ENCODE peak calls at places on chromosome 12, in seven cellular contexts. E, C, O, T, L, I and F are unnamed samples.

GRCh38 chr12:57740656-57741412 is 2.3 kb upstream of the AGAP2 start:
- DNase-seq in E (no peak), C (no peak), O (peak), T (no peak), L (no peak), I (no peak), F (no peak)

GRCh38 chr12:72276212-72276865 is 4.2 kb downstream of the TRHDE start:
- DNase-seq in E (no peak), C (no peak), O (no peak), T (no peak), L (no peak), I (no peak), F (no peak)

GRCh38 chr12:69290545-69291277 is 51.3 kb downstream of the CPSF6 start:
- DNase-seq in E (peak), C (peak), O (peak), T (peak), L (peak), I (peak), F (peak)

GRCh38 chr12:38490941-38491340 is 174.4 kb downstream of the ALG10B start:
- DNase-seq in E (no peak), C (no peak), O (no peak), T (no peak), L (no peak), I (no peak), F (no peak)

GRCh38 chr12:82954064-82954463 is 267.4 kb downstream of the TMTC2 start:
- DNase-seq in E (no peak), C (no peak), O (no peak), T (no peak), L (no peak), I (no peak), F (no peak)

GRCh38 chr12:95789126-95790024 is 1.2 kb downstream of the NTN4 start:
- DNase-seq in E (peak), C (peak), O (no peak), T (peak), L (no peak), I (peak), F (peak)

GRCh38 chr12:67811437-67812361 is 163.2 kb downstream of the DYRK2 start:
- DNase-seq in E (no peak), C (no peak), O (no peak), T (peak), L (peak), I (no peak), F (no peak)

GRCh38 chr12:104094284-104094683 is 30.0 kb downstream of the HCFC2 start:
- DNase-seq in E (no peak), C (no peak), O (no peak), T (no peak), L (peak), I (no peak), F (no peak)

GRCh38 chr12:124687695-124688301 is 120.4 kb upstream of the NCOR2 start:
- DNase-seq in E (peak), C (no peak), O (no peak), T (no peak), L (no peak), I (peak), F (no peak)

GRCh38 chr12:127649951-127650350 is 617.0 kb upstream of the TMEM132C start:
- DNase-seq in E (no peak), C (no peak), O (no peak), T (no peak), L (no peak), I (no peak), F (no peak)

GRCh38 chr12:124812972-124813371 is 50.7 kb downstream of the SCARB1 start:
- DNase-seq in E (no peak), C (no peak), O (no peak), T (no peak), L (no peak), I (no peak), F (no peak)

GRCh38 chr12:99154983-99155336 is 492.6 kb upstream of the GARIN6 start:
- DNase-seq in E (no peak), C (no peak), O (no peak), T (no peak), L (no peak), I (no peak), F (no peak)

GRCh38 chr12:118986043-118986442 is 4.7 kb downstream of the SRRM4 start:
- DNase-seq in E (peak), C (no peak), O (no peak), T (no peak), L (no peak), I (no peak), F (no peak)

GRCh38 chr12:121816925-121817647 is 13.3 kb downstream of the SETD1B start:
- DNase-seq in E (no peak), C (no peak), O (peak), T (no peak), L (no peak), I (no peak), F (no peak)

GRCh38 chr12:45299132-45299692 is 83.3 kb downstream of the ANO6 start:
- DNase-seq in E (no peak), C (no peak), O (no peak), T (no peak), L (peak), I (no peak), F (no peak)

GRCh38 chr12:29320295-29321090 is 60.5 kb downstream of the ERGIC2 start:
- DNase-seq in E (no peak), C (no peak), O (no peak), T (peak), L (peak), I (no peak), F (no peak)

GRCh38 chr12:116358850-116359761 is 81.6 kb upstream of the MED13L start:
- DNase-seq in E (peak), C (peak), O (peak), T (peak), L (peak), I (peak), F (peak)

GRCh38 chr12:49359671-49360070 is 7.6 kb upstream of the SPATS2 start:
- DNase-seq in E (peak), C (no peak), O (no peak), T (no peak), L (no peak), I (no peak), F (no peak)

GRCh38 chr12:591167-591570 is 72.1 kb downstream of the NINJ2 start:
- DNase-seq in E (peak), C (no peak), O (no peak), T (no peak), L (no peak), I (peak), F (no peak)

GRCh38 chr12:75747572-75747995 is 236.2 kb upstream of the KRR1 start:
- DNase-seq in E (no peak), C (no peak), O (no peak), T (no peak), L (peak), I (no peak), F (no peak)

GRCh38 chr12:52713960-52714886 is 10.9 kb upstream of the KRT77 start:
- DNase-seq in E (peak), C (peak), O (peak), T (peak), L (no peak), I (no peak), F (no peak)

GRCh38 chr12:110002691-110003515 is 3.7 kb downstream of the ANKRD13A start:
- DNase-seq in E (no peak), C (no peak), O (no peak), T (no peak), L (peak), I (no peak), F (no peak)

GRCh38 chr12:124909831-124910560 is 4.5 kb downstream of the UBC start:
- DNase-seq in E (no peak), C (no peak), O (no peak), T (peak), L (peak), I (no peak), F (no peak)

GRCh38 chr12:30840715-30841114 is 85.8 kb upstream of the TSPAN11 start:
- DNase-seq in E (no peak), C (no peak), O (no peak), T (peak), L (no peak), I (no peak), F (no peak)

GRCh38 chr12:43551271-43551970 is 582 bp downstream of the ADAMTS20 start:
- DNase-seq in E (peak), C (peak), O (no peak), T (no peak), L (no peak), I (no peak), F (no peak)

GRCh38 chr12:116277393-116278258 is at the start of gene MED13L:
- DNase-seq in E (peak), C (peak), O (peak), T (peak), L (peak), I (peak), F (peak)

GRCh38 chr12:93970892-93971688 is 177.3 kb upstream of the PLXNC1 start:
- DNase-seq in E (no peak), C (no peak), O (no peak), T (peak), L (no peak), I (no peak), F (no peak)

GRCh38 chr12:15372313-15372712 is 50.0 kb downstream of the PTPRO start:
- DNase-seq in E (no peak), C (no peak), O (no peak), T (no peak), L (no peak), I (no peak), F (no peak)

GRCh38 chr12:94614288-94614721 is 36.1 kb downstream of the TMCC3 start:
- DNase-seq in E (peak), C (peak), O (no peak), T (no peak), L (no peak), I (no peak), F (no peak)

GRCh38 chr12:57621497-57622292 is 10.5 kb downstream of the ARHGEF25 start:
- DNase-seq in E (peak), C (no peak), O (peak), T (peak), L (no peak), I (peak), F (no peak)

GRCh38 chr12:63989301-63989845 is 144.9 kb downstream of the SRGAP1 start:
- DNase-seq in E (no peak), C (no peak), O (no peak), T (no peak), L (peak), I (no peak), F (no peak)

GRCh38 chr12:50132505-50133135 is 20.6 kb downstream of the COX14 start:
- DNase-seq in E (no peak), C (no peak), O (no peak), T (no peak), L (no peak), I (no peak), F (no peak)

GRCh38 chr12:674272-674781 is 11.1 kb upstream of the NINJ2 start:
- DNase-seq in E (peak), C (no peak), O (peak), T (no peak), L (no peak), I (no peak), F (no peak)

GRCh38 chr12:111451649-111452129 is 46.0 kb downstream of the SH2B3 start:
- DNase-seq in E (peak), C (peak), O (no peak), T (peak), L (no peak), I (no peak), F (no peak)

DNA sequence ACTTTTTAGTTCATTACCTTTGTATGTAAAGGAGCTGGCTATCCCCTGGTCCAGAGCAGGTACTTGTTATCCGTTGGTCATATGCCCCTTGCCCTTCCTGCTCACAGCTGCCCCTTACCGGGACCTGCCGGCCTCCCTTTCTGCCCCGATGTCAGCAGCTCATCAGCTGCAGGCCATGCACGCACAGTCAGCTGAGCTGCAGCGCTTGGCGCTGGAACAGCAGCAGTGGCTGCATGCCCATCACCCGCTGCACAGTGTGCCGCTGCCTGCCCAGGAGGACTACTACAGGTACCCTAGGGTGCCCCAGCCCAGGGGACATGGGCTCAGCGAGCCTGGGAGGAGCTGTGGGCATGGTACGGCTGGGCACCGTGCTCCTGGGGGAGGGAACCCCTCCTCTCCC is 2.3 kb upstream of the RNU7-1 start:
- DNase-seq in E (no peak), C (no peak), O (no peak), T (no peak), L (no peak), I (peak), F (peak)
- H3K27ac ChIP-seq in E (no peak), C (no peak), O (no peak), T (no peak), L (no peak), I (peak), F (no peak)

GRCh38 chr12:7047318-7047717 is 13.2 kb upstream of the C1S start:
- DNase-seq in E (no peak), C (no peak), O (no peak), T (no peak), L (no peak), I (no peak), F (no peak)
- H3K27ac ChIP-seq in E (no peak), C (no peak), O (no peak), T (no peak), L (no peak), I (no peak), F (no peak)

GRCh38 chr12:18431776-18432175 is 170.5 kb downstream of the PIK3C2G start:
- DNase-seq in E (no peak), C (no peak), O (no peak), T (no peak), L (no peak), I (no peak), F (no peak)
- H3K27ac ChIP-seq in E (no peak), C (no peak), O (no peak), T (no peak), L (no peak), I (peak), F (no peak)

GRCh38 chr12:92487138-92487485 is 215.7 kb upstream of the PLEKHG7 start:
- DNase-seq in E (no peak), C (no peak), O (no peak), T (no peak), L (no peak), I (no peak), F (no peak)
- H3K27ac ChIP-seq in E (no peak), C (no peak), O (no peak), T (no peak), L (no peak), I (no peak), F (no peak)

GRCh38 chr12:12403264-12404248 is 46.7 kb downstream of the BORCS5 start:
- DNase-seq in E (no peak), C (no peak), O (no peak), T (peak), L (no peak), I (no peak), F (no peak)
- H3K27ac ChIP-seq in E (no peak), C (no peak), O (no peak), T (peak), L (no peak), I (no peak), F (peak)